ENCODE peak calls at places on chromosomes 1 and 21, in nine cellular contexts. T is kidney, Y is cardiac muscle cell, W is neural progenitor cell, H is stomach, N is ovary, X is left ventricle myocardium inferior, F is K562, K is H9. R is an unnamed sample. For H3K4me1 and H3K9me3, the result is how much of the 10 kb centered on the place peaks cover.

GRCh38 chr1:150507912-150508864 is at the start of gene ECM1:
- DNase-seq in T (peak), Y (no peak), W (no peak), H (peak), N (no peak), X (peak), F (peak), K (no peak), R (peak)

GRCh38 chr1:241118049-241118448 is 239.0 kb downstream of the RGS7 start:
- DNase-seq in T (no peak), Y (no peak), W (no peak), H (no peak), N (no peak), X (no peak), F (no peak), K (no peak), R (no peak)

GRCh38 chr1:169086603-169087455 is 19.7 kb upstream of the ATP1B1 start:
- DNase-seq in T (no peak), Y (peak), W (no peak), H (no peak), N (no peak), X (no peak), F (no peak), K (no peak), R (peak)

GRCh38 chr1:37429038-37429437 is 45.3 kb upstream of the ZC3H12A start:
- DNase-seq in T (no peak), Y (no peak), W (no peak), H (no peak), N (no peak), X (no peak), F (no peak), K (no peak), R (no peak)

GRCh38 chr1:169601096-169601881 is 15.0 kb upstream of the F5 start:
- DNase-seq in T (no peak), Y (peak), W (peak), H (no peak), N (no peak), X (no peak), F (peak), K (no peak), R (no peak)

GRCh38 chr21:39029086-39029772 is 154.0 kb downstream of the PSMG1 start:
- DNase-seq in T (no peak), Y (peak), W (no peak), H (no peak), N (no peak), X (no peak), F (no peak), K (no peak), R (peak)

GRCh38 chr1:151773698-151774097 is 10.4 kb upstream of the MRPL9 start:
- DNase-seq in T (no peak), Y (no peak), W (no peak), H (no peak), N (no peak), X (no peak), F (peak), K (no peak), R (no peak)

GRCh38 chr1:234863596-234863995 is 253.6 kb upstream of the IRF2BP2 start:
- DNase-seq in T (no peak), Y (no peak), W (no peak), H (no peak), N (no peak), X (no peak), F (no peak), K (no peak), R (no peak)

GRCh38 chr1:92343061-92343460 is 44.2 kb downstream of the RPAP2 start:
- DNase-seq in T (no peak), Y (no peak), W (no peak), H (no peak), N (no peak), X (no peak), F (no peak), K (no peak), R (no peak)

GRCh38 chr1:171610385-171610784 is 11.7 kb upstream of the MYOCOS start:
- DNase-seq in T (no peak), Y (no peak), W (no peak), H (no peak), N (no peak), X (no peak), F (no peak), K (no peak), R (no peak)

GRCh38 chr1:64601207-64601606 is 131.3 kb downstream of the CACHD1 start:
- DNase-seq in T (no peak), Y (no peak), W (no peak), H (no peak), N (no peak), X (no peak), F (no peak), K (no peak), R (peak)

GRCh38 chr1:177799746-177800145 is 170.1 kb downstream of the SEC16B start:
- DNase-seq in T (no peak), Y (no peak), W (no peak), H (no peak), N (no peak), X (no peak), F (no peak), K (no peak), R (no peak)

GRCh38 chr1:221478050-221478949 is 263.6 kb downstream of the DUSP10 start:
- DNase-seq in T (no peak), Y (peak), W (peak), H (no peak), N (peak), X (peak), F (peak), K (peak), R (peak)

GRCh38 chr1:172154571-172154970 is 265.9 kb upstream of the C1orf105 start:
- DNase-seq in T (no peak), Y (no peak), W (no peak), H (no peak), N (no peak), X (no peak), F (no peak), K (no peak), R (no peak)

GRCh38 chr1:46223472-46223943 is 20.4 kb downstream of the LURAP1 start:
- DNase-seq in T (peak), Y (peak), W (peak), H (peak), N (peak), X (peak), F (peak), K (peak), R (peak)

GRCh38 chr1:183804382-183804781 is 538 bp upstream of the RGL1 start:
- DNase-seq in T (no peak), Y (no peak), W (peak), H (no peak), N (peak), X (no peak), F (no peak), K (peak), R (no peak)

GRCh38 chr1:65235867-65236805 is 73.2 kb upstream of the DNAJC6 start:
- DNase-seq in T (no peak), Y (peak), W (peak), H (no peak), N (no peak), X (no peak), F (peak), K (no peak), R (no peak)

GRCh38 chr1:164571333-164571732 is 12.3 kb downstream of the PBX1 start:
- DNase-seq in T (no peak), Y (no peak), W (no peak), H (no peak), N (no peak), X (no peak), F (no peak), K (no peak), R (no peak)

GRCh38 chr1:86957206-86957605 is 42.8 kb downstream of the HS2ST1 start:
- DNase-seq in T (no peak), Y (no peak), W (no peak), H (no peak), N (no peak), X (no peak), F (no peak), K (no peak), R (no peak)

GRCh38 chr1:59564192-59564891 is 250.4 kb upstream of the HOOK1 start:
- DNase-seq in T (no peak), Y (no peak), W (no peak), H (no peak), N (no peak), X (no peak), F (no peak), K (no peak), R (no peak)

GRCh38 chr1:55064071-55064581 is 24.8 kb downstream of the PCSK9 start:
- DNase-seq in T (peak), Y (no peak), W (peak), H (no peak), N (no peak), X (no peak), F (no peak), K (peak), R (peak)

GRCh38 chr1:103783944-103784377 is 34.3 kb downstream of the AMY1C start:
- DNase-seq in T (no peak), Y (no peak), W (no peak), H (no peak), N (no peak), X (no peak), F (no peak), K (no peak), R (no peak)

GRCh38 chr1:103790172-103790571 is 40.5 kb downstream of the AMY1C start:
- DNase-seq in T (no peak), Y (no peak), W (no peak), H (no peak), N (no peak), X (no peak), F (no peak), K (no peak), R (no peak)

GRCh38 chr1:103788377-103788776 is 38.7 kb downstream of the AMY1C start:
- DNase-seq in T (no peak), Y (peak), W (no peak), H (no peak), N (no peak), X (no peak), F (no peak), K (no peak), R (no peak)
- TF ChIP-seq CTCF in T (no peak), Y (no peak), W (peak), H (no peak), N (no peak), X (peak), F (no peak), K (peak), R (peak)

GRCh38 chr1:155050560-155051341 is at the start of gene ADAM15:
- DNase-seq in T (peak), Y (peak), W (peak), H (peak), N (peak), X (peak), F (peak), K (peak), R (peak)
- H3K4me1 ChIP-seq in T (under half), Y (under half), W (under half), H (under half), N (under half), X (half or more), F (half or more), K (under half), R (under half)

DNA sequence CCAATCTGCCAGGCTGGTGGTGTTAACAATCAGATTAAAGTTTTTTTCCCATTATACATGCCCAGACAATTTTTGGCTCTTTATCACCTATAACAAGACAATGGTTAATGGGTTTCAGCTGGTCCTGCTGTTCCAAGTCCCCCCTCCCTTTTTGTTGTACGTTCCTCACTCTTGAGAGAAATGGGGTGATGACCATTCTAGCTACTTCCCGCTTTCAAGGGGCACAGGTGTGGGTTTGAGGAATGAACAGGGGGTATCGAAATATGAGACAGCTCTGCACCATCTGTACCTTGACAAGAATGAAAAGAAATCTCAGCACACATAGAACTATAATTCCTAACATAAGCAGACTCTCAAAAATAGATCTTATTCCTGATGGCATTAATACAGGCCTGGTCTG is 326.8 kb downstream of the PTPRU start:
- DNase-seq in T (no peak), Y (no peak), W (no peak), H (no peak), N (no peak), X (no peak), F (peak), K (no peak), R (no peak)
- H3K9me3 ChIP-seq in T (under half), Y (under half), W (under half), H (half or more), N (under half), X (half or more), F (under half), K (under half), R (under half)

GRCh38 chr1:5830771-5831599 is 161.2 kb downstream of the NPHP4 start:
- DNase-seq in T (peak), Y (peak), W (peak), H (no peak), N (no peak), X (no peak), F (peak), K (peak), R (peak)
- TF ChIP-seq CTCF in T (no peak), Y (no peak), W (peak), H (no peak), N (no peak), X (no peak), F (peak), K (peak), R (peak)

GRCh38 chr1:119347858-119348257 is 20.7 kb upstream of the HAO2 start:
- DNase-seq in T (no peak), Y (no peak), W (no peak), H (no peak), N (no peak), X (no peak), F (no peak), K (no peak), R (no peak)
- H3K4me1 ChIP-seq in T (under half), Y (under half), W (under half), H (under half), N (under half), X (under half), F (under half), K (under half), R (under half)

GRCh38 chr1:82110366-82111254 is 309.9 kb downstream of the ADGRL2 start:
- DNase-seq in T (no peak), Y (peak), W (no peak), H (no peak), N (no peak), X (no peak), F (no peak), K (no peak), R (no peak)
- H3K9me3 ChIP-seq in T (under half), Y (under half), W (under half), H (under half), N (under half), X (under half), F (under half), K (under half), R (under half)

DNA sequence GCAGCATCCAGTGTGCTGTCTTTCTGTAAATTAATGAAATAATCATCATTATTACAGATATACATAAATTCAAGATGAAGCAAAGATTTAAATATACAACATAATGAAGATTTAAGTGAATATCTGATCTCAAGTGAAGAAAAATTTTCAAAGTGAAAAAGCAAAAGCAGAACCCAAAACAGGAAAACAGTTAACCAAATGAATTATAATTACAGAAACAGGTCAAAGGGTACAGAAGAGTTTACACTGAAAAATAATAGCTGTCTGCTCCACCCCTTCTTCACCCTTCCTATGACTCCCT is 44.8 kb upstream of the GTF2B start:
- DNase-seq in T (no peak), Y (no peak), W (no peak), H (no peak), N (no peak), X (no peak), F (no peak), K (no peak), R (no peak)
- TF ChIP-seq CTCF in T (no peak), Y (no peak), W (peak), H (no peak), N (no peak), X (no peak), F (no peak), K (peak), R (no peak)

GRCh38 chr1:10692401-10693021 is 103.9 kb downstream of the CASZ1 start:
- DNase-seq in T (no peak), Y (peak), W (peak), H (peak), N (no peak), X (no peak), F (peak), K (no peak), R (peak)
- H3K4me1 ChIP-seq in T (half or more), Y (under half), W (under half), H (half or more), N (under half), X (half or more), F (under half), K (under half), R (under half)

GRCh38 chr1:247193958-247194357 is 22.1 kb upstream of the ZNF124 start:
- DNase-seq in T (no peak), Y (no peak), W (no peak), H (no peak), N (no peak), X (no peak), F (no peak), K (no peak), R (no peak)
- H3K9me3 ChIP-seq in T (under half), Y (under half), W (under half), H (under half), N (under half), X (half or more), F (under half), K (under half), R (under half)

R was measured in BE2C.